ENCODE peak calls at places on chromosomes 1 and 21, in nine cellular contexts. One of them, this sample, is unnamed.

GRCh38 chr1:226637147-226637935 is 88.8 kb downstream of the STUM start:
- DNase-seq in suprapubic skin: peak
- DNase-seq in breast epithelium: no peak
- DNase-seq in psoas muscle: peak
- DNase-seq in body of pancreas: no peak
- DNase-seq in H1: no peak
- DNase-seq in fibroblast of lung: no peak
- DNase-seq in Peyer's patch: peak
- DNase-seq in hepatocyte: no peak
- DNase-seq in this sample: no peak

GRCh38 chr1:116134178-116134773 is 23.1 kb downstream of the MAB21L3 start:
- DNase-seq in suprapubic skin: no peak
- DNase-seq in body of pancreas: no peak
- DNase-seq in psoas muscle: no peak
- DNase-seq in fibroblast of lung: no peak
- DNase-seq in Peyer's patch: no peak
- DNase-seq in breast epithelium: no peak
- DNase-seq in hepatocyte: no peak
- DNase-seq in H1: no peak
- DNase-seq in this sample: no peak

GRCh38 chr1:115314765-115315164 is 23.3 kb downstream of the NGF start:
- DNase-seq in fibroblast of lung: peak
- DNase-seq in H1: no peak
- DNase-seq in suprapubic skin: no peak
- DNase-seq in hepatocyte: peak
- DNase-seq in psoas muscle: no peak
- DNase-seq in body of pancreas: no peak
- DNase-seq in Peyer's patch: no peak
- DNase-seq in breast epithelium: peak
- DNase-seq in this sample: peak

GRCh38 chr1:174789399-174789798 is 210.3 kb upstream of the CACYBP start:
- DNase-seq in suprapubic skin: no peak
- DNase-seq in fibroblast of lung: peak
- DNase-seq in psoas muscle: no peak
- DNase-seq in body of pancreas: no peak
- DNase-seq in Peyer's patch: no peak
- DNase-seq in H1: no peak
- DNase-seq in breast epithelium: no peak
- DNase-seq in hepatocyte: no peak
- DNase-seq in this sample: peak

GRCh38 chr1:115113781-115114180 is 24.5 kb upstream of the TSPAN2 start:
- DNase-seq in suprapubic skin: no peak
- DNase-seq in psoas muscle: no peak
- DNase-seq in breast epithelium: no peak
- DNase-seq in Peyer's patch: no peak
- DNase-seq in body of pancreas: no peak
- DNase-seq in H1: no peak
- DNase-seq in hepatocyte: no peak
- DNase-seq in fibroblast of lung: peak
- DNase-seq in this sample: no peak

GRCh38 chr1:43509007-43509739 is 21.5 kb upstream of the PTPRF start:
- DNase-seq in Peyer's patch: no peak
- DNase-seq in breast epithelium: no peak
- DNase-seq in H1: peak
- DNase-seq in fibroblast of lung: no peak
- DNase-seq in suprapubic skin: no peak
- DNase-seq in psoas muscle: no peak
- DNase-seq in body of pancreas: no peak
- DNase-seq in hepatocyte: no peak
- DNase-seq in this sample: no peak

GRCh38 chr1:29478879-29479278 is 242.6 kb downstream of the PTPRU start:
- DNase-seq in Peyer's patch: no peak
- DNase-seq in fibroblast of lung: no peak
- DNase-seq in psoas muscle: no peak
- DNase-seq in suprapubic skin: no peak
- DNase-seq in body of pancreas: no peak
- DNase-seq in H1: no peak
- DNase-seq in hepatocyte: no peak
- DNase-seq in breast epithelium: no peak
- DNase-seq in this sample: no peak

GRCh38 chr1:86757272-86757984 is 53.1 kb downstream of the SH3GLB1 start:
- DNase-seq in Peyer's patch: no peak
- DNase-seq in suprapubic skin: peak
- DNase-seq in psoas muscle: no peak
- DNase-seq in fibroblast of lung: peak
- DNase-seq in body of pancreas: no peak
- DNase-seq in hepatocyte: peak
- DNase-seq in breast epithelium: peak
- DNase-seq in H1: no peak
- DNase-seq in this sample: peak

GRCh38 chr1:12047120-12047876 is 15.8 kb upstream of the TNFRSF8 start:
- DNase-seq in suprapubic skin: no peak
- DNase-seq in H1: no peak
- DNase-seq in breast epithelium: no peak
- DNase-seq in Peyer's patch: no peak
- DNase-seq in body of pancreas: no peak
- DNase-seq in psoas muscle: no peak
- DNase-seq in fibroblast of lung: peak
- DNase-seq in hepatocyte: no peak
- DNase-seq in this sample: peak

GRCh38 chr1:16721871-16722641 is 18.3 kb upstream of the RNU1-4 start:
- DNase-seq in breast epithelium: no peak
- DNase-seq in H1: no peak
- DNase-seq in fibroblast of lung: no peak
- DNase-seq in body of pancreas: no peak
- DNase-seq in psoas muscle: peak
- DNase-seq in hepatocyte: peak
- DNase-seq in Peyer's patch: peak
- DNase-seq in suprapubic skin: peak
- DNase-seq in this sample: no peak

GRCh38 chr1:12600335-12600734 is 17.7 kb downstream of the DHRS3 start:
- DNase-seq in Peyer's patch: no peak
- DNase-seq in fibroblast of lung: no peak
- DNase-seq in body of pancreas: peak
- DNase-seq in suprapubic skin: no peak
- DNase-seq in breast epithelium: no peak
- DNase-seq in hepatocyte: no peak
- DNase-seq in psoas muscle: peak
- DNase-seq in H1: no peak
- DNase-seq in this sample: no peak

GRCh38 chr1:29633784-29634183 is 397.5 kb downstream of the PTPRU start:
- DNase-seq in Peyer's patch: no peak
- DNase-seq in fibroblast of lung: no peak
- DNase-seq in suprapubic skin: no peak
- DNase-seq in psoas muscle: no peak
- DNase-seq in breast epithelium: no peak
- DNase-seq in hepatocyte: no peak
- DNase-seq in H1: no peak
- DNase-seq in body of pancreas: no peak
- DNase-seq in this sample: no peak

GRCh38 chr1:220528049-220528678 is at the start of gene MARK1:
- DNase-seq in suprapubic skin: peak
- DNase-seq in breast epithelium: peak
- DNase-seq in psoas muscle: peak
- DNase-seq in hepatocyte: peak
- DNase-seq in body of pancreas: peak
- DNase-seq in fibroblast of lung: peak
- DNase-seq in H1: peak
- DNase-seq in Peyer's patch: peak
- DNase-seq in this sample: no peak

GRCh38 chr1:220526294-220526693 is 1.6 kb upstream of the MARK1 start:
- DNase-seq in breast epithelium: no peak
- DNase-seq in psoas muscle: no peak
- DNase-seq in fibroblast of lung: no peak
- DNase-seq in H1: no peak
- DNase-seq in suprapubic skin: no peak
- DNase-seq in body of pancreas: no peak
- DNase-seq in hepatocyte: peak
- DNase-seq in Peyer's patch: no peak
- DNase-seq in this sample: no peak

GRCh38 chr1:220528679-220529529 is 968 bp downstream of the MARK1 start:
- DNase-seq in hepatocyte: peak
- DNase-seq in Peyer's patch: peak
- DNase-seq in psoas muscle: no peak
- DNase-seq in breast epithelium: peak
- DNase-seq in body of pancreas: peak
- DNase-seq in suprapubic skin: peak
- DNase-seq in fibroblast of lung: no peak
- DNase-seq in H1: peak
- DNase-seq in this sample: no peak

GRCh38 chr1:220529530-220529920 is 1.6 kb downstream of the MARK1 start:
- DNase-seq in hepatocyte: no peak
- DNase-seq in body of pancreas: no peak
- DNase-seq in breast epithelium: no peak
- DNase-seq in fibroblast of lung: no peak
- DNase-seq in H1: no peak
- DNase-seq in psoas muscle: no peak
- DNase-seq in suprapubic skin: no peak
- DNase-seq in Peyer's patch: no peak
- DNase-seq in this sample: no peak

DNA sequence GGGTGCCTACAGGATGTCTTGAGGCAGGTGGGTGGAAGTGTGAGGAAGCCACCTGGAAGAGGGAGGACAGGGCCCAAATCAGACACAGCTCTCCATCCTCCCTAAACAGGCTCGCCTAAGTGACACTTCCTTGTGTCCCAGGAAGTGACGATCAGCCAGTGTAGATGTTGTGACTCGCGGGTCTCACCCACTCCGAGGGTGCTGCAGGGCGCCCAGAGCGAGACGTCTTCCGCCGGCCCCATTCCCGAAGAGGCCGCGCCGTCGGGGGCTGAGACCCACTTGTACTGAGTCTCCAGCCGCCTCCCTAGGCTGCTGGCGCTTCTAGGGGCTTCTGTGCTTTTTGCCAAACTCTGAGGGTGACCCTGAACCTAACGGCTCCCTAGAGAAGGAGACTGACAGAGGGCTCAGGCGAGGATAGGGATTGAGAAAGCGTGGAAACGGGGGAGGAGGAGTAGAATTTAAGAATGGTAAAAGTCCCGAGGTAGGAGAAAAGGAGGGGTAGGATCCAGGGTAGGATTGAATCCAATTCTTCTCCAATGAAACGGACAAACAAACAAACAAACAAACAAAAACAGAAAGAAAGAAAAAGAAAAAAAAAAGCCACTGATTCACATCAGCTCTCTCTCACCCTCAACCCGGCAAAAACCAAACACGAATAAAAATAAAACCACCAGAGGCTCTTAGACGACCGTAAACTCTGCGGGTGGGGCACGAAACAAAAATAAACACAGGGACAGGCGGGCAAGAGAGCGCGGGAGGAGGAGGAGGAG is 472 bp upstream of the MARK1 start:
- DNase-seq in suprapubic skin: peak
- DNase-seq in fibroblast of lung: peak
- DNase-seq in hepatocyte: peak
- DNase-seq in H1: peak
- DNase-seq in breast epithelium: no peak
- DNase-seq in Peyer's patch: peak
- DNase-seq in psoas muscle: peak
- DNase-seq in body of pancreas: peak
- DNase-seq in this sample: peak
- H3K4me3 ChIP-seq in suprapubic skin: peak
- H3K4me3 ChIP-seq in fibroblast of lung: peak
- H3K4me3 ChIP-seq in hepatocyte: peak
- H3K4me3 ChIP-seq in H1: peak
- H3K4me3 ChIP-seq in breast epithelium: peak
- H3K4me3 ChIP-seq in Peyer's patch: peak
- H3K4me3 ChIP-seq in psoas muscle: peak
- H3K4me3 ChIP-seq in body of pancreas: no peak
- H3K4me3 ChIP-seq in this sample: peak

GRCh38 chr21:27480841-27481261 is 514.0 kb upstream of the ADAMTS5 start:
- DNase-seq in breast epithelium: peak
- DNase-seq in suprapubic skin: no peak
- DNase-seq in hepatocyte: no peak
- DNase-seq in H1: no peak
- DNase-seq in psoas muscle: no peak
- DNase-seq in body of pancreas: no peak
- DNase-seq in Peyer's patch: no peak
- DNase-seq in fibroblast of lung: peak
- DNase-seq in this sample: peak

GRCh38 chr21:27475363-27475955 is 508.6 kb upstream of the ADAMTS5 start:
- DNase-seq in body of pancreas: no peak
- DNase-seq in breast epithelium: no peak
- DNase-seq in hepatocyte: no peak
- DNase-seq in Peyer's patch: no peak
- DNase-seq in fibroblast of lung: peak
- DNase-seq in suprapubic skin: no peak
- DNase-seq in H1: no peak
- DNase-seq in psoas muscle: no peak
- DNase-seq in this sample: no peak

GRCh38 chr21:27477321-27477720 is 510.4 kb upstream of the ADAMTS5 start:
- DNase-seq in Peyer's patch: no peak
- DNase-seq in suprapubic skin: no peak
- DNase-seq in fibroblast of lung: no peak
- DNase-seq in psoas muscle: no peak
- DNase-seq in body of pancreas: no peak
- DNase-seq in H1: no peak
- DNase-seq in hepatocyte: no peak
- DNase-seq in breast epithelium: no peak
- DNase-seq in this sample: no peak

GRCh38 chr21:27476696-27477095 is 509.8 kb upstream of the ADAMTS5 start:
- DNase-seq in suprapubic skin: no peak
- DNase-seq in fibroblast of lung: peak
- DNase-seq in body of pancreas: no peak
- DNase-seq in psoas muscle: no peak
- DNase-seq in breast epithelium: no peak
- DNase-seq in hepatocyte: peak
- DNase-seq in Peyer's patch: no peak
- DNase-seq in H1: no peak
- DNase-seq in this sample: peak
- TF ChIP-seq CTCF in suprapubic skin: no peak
- TF ChIP-seq CTCF in fibroblast of lung: peak
- TF ChIP-seq CTCF in body of pancreas: peak
- TF ChIP-seq CTCF in psoas muscle: peak
- TF ChIP-seq CTCF in breast epithelium: peak
- TF ChIP-seq CTCF in hepatocyte: peak
- TF ChIP-seq CTCF in Peyer's patch: peak
- TF ChIP-seq CTCF in H1: no peak
- TF ChIP-seq CTCF in this sample: peak

DNA sequence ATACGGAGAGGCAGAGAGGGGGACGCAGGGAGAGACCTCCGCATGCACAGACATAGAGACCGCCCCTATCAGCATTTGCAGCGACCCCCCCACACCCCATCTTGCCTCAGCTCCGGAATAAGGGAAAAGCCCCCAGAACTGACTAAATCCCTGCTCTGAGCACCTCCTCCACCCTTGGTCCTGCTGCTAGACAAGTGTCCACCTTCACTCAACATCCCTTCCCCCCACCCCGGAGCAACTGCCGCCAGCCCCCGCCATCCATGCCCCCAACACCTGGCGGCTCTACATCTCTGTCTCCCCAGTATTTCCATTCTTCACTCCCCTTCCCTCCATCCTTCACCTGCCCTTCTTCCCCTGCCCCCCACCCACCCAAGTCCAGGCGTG is 725 bp downstream of the SV2A start:
- DNase-seq in psoas muscle: no peak
- DNase-seq in breast epithelium: no peak
- DNase-seq in Peyer's patch: no peak
- DNase-seq in suprapubic skin: no peak
- DNase-seq in fibroblast of lung: no peak
- DNase-seq in body of pancreas: no peak
- DNase-seq in H1: no peak
- DNase-seq in hepatocyte: no peak
- DNase-seq in this sample: no peak
- H3K4me3 ChIP-seq in psoas muscle: peak
- H3K4me3 ChIP-seq in breast epithelium: peak
- H3K4me3 ChIP-seq in Peyer's patch: peak
- H3K4me3 ChIP-seq in suprapubic skin: peak
- H3K4me3 ChIP-seq in fibroblast of lung: peak
- H3K4me3 ChIP-seq in body of pancreas: no peak
- H3K4me3 ChIP-seq in H1: peak
- H3K4me3 ChIP-seq in hepatocyte: no peak
- H3K4me3 ChIP-seq in this sample: peak

GRCh38 chr1:185733818-185734709 is at the start of gene HMCN1:
- DNase-seq in breast epithelium: peak
- DNase-seq in suprapubic skin: peak
- DNase-seq in psoas muscle: peak
- DNase-seq in body of pancreas: peak
- DNase-seq in Peyer's patch: peak
- DNase-seq in H1: peak
- DNase-seq in hepatocyte: peak
- DNase-seq in fibroblast of lung: peak
- DNase-seq in this sample: peak
- TF ChIP-seq CTCF in breast epithelium: no peak
- TF ChIP-seq CTCF in suprapubic skin: no peak
- TF ChIP-seq CTCF in psoas muscle: no peak
- TF ChIP-seq CTCF in body of pancreas: no peak
- TF ChIP-seq CTCF in Peyer's patch: no peak
- TF ChIP-seq CTCF in H1: peak
- TF ChIP-seq CTCF in hepatocyte: peak
- TF ChIP-seq CTCF in fibroblast of lung: peak
- TF ChIP-seq CTCF in this sample: peak